ENCODE peak calls at places on chromosomes 3 and 15, in four cellular contexts. R, E, D and P are unnamed samples.

GRCh38 chr3:158718490-158719170 is 13.6 kb downstream of the RARRES1 start:
- DNase-seq in R (no peak), E (peak; percentile 92), D (no peak), P (peak; percentile 98)

GRCh38 chr3:118991775-118992174 is 42.9 kb downstream of the IGSF11 start:
- DNase-seq in R (no peak), E (no peak), D (no peak), P (peak; percentile 1)

GRCh38 chr15:62121273-62122015 is 43.6 kb downstream of the C2CD4B start:
- DNase-seq in R (no peak), E (no peak), D (no peak), P (no peak)

GRCh38 chr3:154121236-154122095 is at the start of gene ARHGEF26:
- DNase-seq in R (peak; percentile 74), E (no peak), D (peak; percentile 79), P (peak; percentile 41)

GRCh38 chr3:151209652-151210051 is 6.6 kb upstream of the GPR171 start:
- DNase-seq in R (no peak), E (no peak), D (no peak), P (no peak)

GRCh38 chr15:91824256-91824655 is 29.3 kb upstream of the SLCO3A1 start:
- DNase-seq in R (no peak), E (no peak), D (peak; percentile 68), P (no peak)

GRCh38 chr15:81322708-81323253 is 1.2 kb downstream of the STARD5 start:
- DNase-seq in R (no peak), E (no peak), D (no peak), P (no peak)

GRCh38 chr3:57793737-57794187 is 37.7 kb downstream of the SLMAP start:
- DNase-seq in R (no peak), E (no peak), D (no peak), P (no peak)

GRCh38 chr3:45479627-45480026 is 91.3 kb downstream of the LARS2 start:
- DNase-seq in R (no peak), E (peak; percentile 78), D (no peak), P (peak; percentile 86)

GRCh38 chr15:59994855-59995557 is 9.1 kb upstream of the FOXB1 start:
- DNase-seq in R (no peak), E (no peak), D (peak; percentile 37), P (no peak)

GRCh38 chr3:40309925-40310635 is 573 bp downstream of the EIF1B start:
- DNase-seq in R (peak; percentile 41), E (no peak), D (peak; percentile 67), P (no peak)

GRCh38 chr15:52193791-52194190 is 2.6 kb upstream of the GNB5 start:
- DNase-seq in R (no peak), E (no peak), D (no peak), P (no peak)

GRCh38 chr15:52193321-52193720 is 2.1 kb upstream of the GNB5 start:
- DNase-seq in R (no peak), E (no peak), D (no peak), P (no peak)

GRCh38 chr15:52186651-52187486 is 4.3 kb downstream of the GNB5 start:
- DNase-seq in R (no peak), E (no peak), D (no peak), P (no peak)

GRCh38 chr15:52196891-52197290 is 5.7 kb upstream of the GNB5 start:
- DNase-seq in R (no peak), E (no peak), D (no peak), P (no peak)

GRCh38 chr15:52191207-52191606 is at the start of gene GNB5:
- DNase-seq in R (no peak), E (no peak), D (peak; percentile 7), P (no peak)
- TF ChIP-seq CTCF in R (no peak), E (no peak), D (no peak), P (no peak)

GRCh38 chr3:156747046-156747445 is 72.7 kb downstream of the TIPARP start:
- DNase-seq in R (no peak), E (no peak), D (no peak), P (no peak)

GRCh38 chr3:156749244-156749643 is 74.9 kb downstream of the TIPARP start:
- DNase-seq in R (no peak), E (no peak), D (peak; percentile 52), P (no peak)

GRCh38 chr3:156750874-156751245 is 75.3 kb upstream of the LEKR1 start:
- DNase-seq in R (no peak), E (no peak), D (peak; percentile 67), P (no peak)

GRCh38 chr3:156750191-156750873 is 75.8 kb upstream of the LEKR1 start:
- DNase-seq in R (no peak), E (no peak), D (peak; percentile 45), P (no peak)

DNA sequence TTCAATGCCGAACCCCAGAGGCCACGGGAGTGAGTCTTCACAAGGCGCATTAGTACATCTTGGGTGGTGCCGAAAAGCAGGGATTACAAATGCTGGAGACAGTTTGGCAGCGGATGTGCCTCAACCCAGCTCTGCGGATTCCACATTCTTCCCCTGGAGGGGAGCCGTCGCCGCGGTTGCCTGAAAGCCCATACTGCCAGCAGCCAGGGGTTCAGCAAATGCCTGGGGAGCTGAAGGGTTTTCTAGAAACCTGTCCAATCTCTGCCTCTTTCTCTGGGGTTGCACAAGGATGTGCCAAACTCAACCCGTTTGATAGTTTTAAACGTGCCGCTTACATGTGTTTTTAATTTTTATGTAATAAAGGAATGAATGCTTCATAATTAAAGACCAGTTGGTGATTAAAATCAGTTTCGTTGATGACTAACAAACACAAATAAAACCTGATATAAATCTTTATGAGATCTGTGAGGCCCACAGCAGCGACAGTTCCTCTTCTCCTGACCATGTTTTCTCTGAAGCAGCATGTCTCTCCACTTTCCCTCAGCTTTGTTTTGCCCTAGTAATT is 74.6 kb upstream of the LEKR1 start:
- DNase-seq in R (peak; percentile 41), E (peak; percentile 98), D (peak; percentile 55), P (peak; percentile 91)
- TF ChIP-seq CTCF in R (no peak), E (peak; percentile 31), D (peak; percentile 9), P (peak; percentile 5)

GRCh38 chr3:98705694-98706093 is 57.4 kb upstream of the ST3GAL6 start:
- DNase-seq in R (no peak), E (no peak), D (no peak), P (no peak)
- TF ChIP-seq CTCF in R (no peak), E (peak; percentile 34), D (peak; percentile 18), P (no peak)

DNA sequence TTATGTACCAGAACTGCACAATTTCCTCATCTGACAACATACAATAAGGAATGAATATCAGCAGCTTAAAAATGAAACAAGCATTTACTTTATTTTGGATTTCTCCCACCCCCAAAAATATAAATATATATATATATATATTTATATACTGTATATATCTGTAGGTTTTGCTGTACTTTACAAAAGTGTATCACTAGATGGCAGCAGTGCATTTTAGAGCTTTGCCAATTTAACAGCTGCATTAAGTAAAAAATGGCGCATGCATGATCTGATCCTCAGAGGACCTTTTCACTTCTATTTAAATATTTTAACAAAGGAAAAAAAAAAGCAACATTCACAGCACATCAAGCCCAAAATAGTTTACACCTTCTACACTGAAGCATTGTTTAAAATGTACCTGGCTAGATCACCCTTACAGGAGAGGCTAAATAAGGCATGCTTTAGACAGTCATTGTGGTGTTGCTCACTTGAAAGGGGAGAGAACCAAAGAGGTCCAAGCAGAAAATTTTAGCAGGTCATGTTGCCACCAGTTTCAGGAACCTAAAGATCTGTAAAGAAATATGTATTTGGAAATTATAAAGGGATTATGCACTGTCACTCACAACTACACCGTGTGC is 72.6 kb downstream of the NPTN start:
- DNase-seq in R (no peak), E (peak; percentile 40), D (peak; percentile 71), P (peak; percentile 70)
- TF ChIP-seq CTCF in R (no peak), E (peak; percentile 50), D (peak; percentile 47), P (peak; percentile 39)

DNA sequence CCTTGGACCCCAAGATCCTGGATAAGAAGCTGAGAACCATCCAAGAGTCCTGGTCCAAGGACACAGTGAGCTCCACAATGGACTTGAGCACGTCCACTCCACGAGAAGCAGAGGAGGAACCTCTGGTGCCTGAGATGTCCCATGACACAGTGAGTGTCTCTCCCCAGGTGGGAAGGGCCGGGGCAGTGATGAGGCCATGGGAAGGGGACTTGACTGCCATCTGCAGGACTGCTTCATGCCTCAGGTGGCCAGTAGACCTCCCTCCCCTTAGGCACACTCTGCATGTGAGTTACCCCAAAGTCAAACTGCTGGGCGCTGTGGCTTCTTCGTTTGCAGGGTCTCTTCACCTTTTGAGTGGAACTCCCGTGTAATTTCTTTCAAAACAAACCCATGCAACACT is 59.7 kb downstream of the CCDC33 start:
- DNase-seq in R (no peak), E (no peak), D (no peak), P (no peak)
- TF ChIP-seq CTCF in R (no peak), E (no peak), D (no peak), P (no peak)